ENCODE peak calls at places on chromosomes 16 and 17, in five cellular contexts. Q, A, R, B and D are unnamed samples.

GRCh38 chr16:81616321-81617020 is 162.6 kb upstream of the PLCG2 start:
- DNase-seq in R (peak; percentile 43), B (no peak), Q (peak; percentile 76), A (peak; percentile 74), D (no peak)

GRCh38 chr17:47603830-47604229 is 45.9 kb upstream of the KPNB1 start:
- DNase-seq in R (no peak), B (no peak), Q (no peak), A (no peak), D (no peak)

GRCh38 chr16:72963921-72964320 is 84.0 kb downstream of the ZFHX3 start:
- DNase-seq in A (no peak), R (no peak), Q (no peak), B (no peak), D (no peak)

GRCh38 chr16:53741546-53741945 is 37.6 kb downstream of the FTO start:
- DNase-seq in A (no peak), Q (no peak), B (no peak), R (no peak), D (no peak)

GRCh38 chr16:27355610-27356009 is 41.8 kb downstream of the IL4R start:
- DNase-seq in B (no peak), R (peak; percentile 41), A (peak; percentile 56), Q (no peak), D (peak; percentile 24)

GRCh38 chr16:4349332-4349731 is 1.8 kb downstream of the PAM16 start:
- DNase-seq in R (no peak), Q (no peak), B (no peak), A (no peak), D (no peak)

GRCh38 chr16:19094542-19095365 is 19.0 kb upstream of the ITPRIPL2 start:
- DNase-seq in A (no peak), Q (no peak), R (no peak), B (no peak), D (no peak)

GRCh38 chr16:67781548-67781921 is 24.8 kb downstream of the RANBP10 start:
- DNase-seq in R (no peak), Q (no peak), B (no peak), A (no peak), D (no peak)

GRCh38 chr17:385195-385835 is 32.7 kb upstream of the RPH3AL start:
- DNase-seq in A (peak; percentile 83), R (peak; percentile 51), B (peak; percentile 53), Q (peak; percentile 74), D (peak; percentile 52)

GRCh38 chr17:42040818-42041217 is 9.6 kb downstream of the C17orf113 start:
- DNase-seq in A (no peak), B (no peak), R (no peak), Q (no peak), D (no peak)

GRCh38 chr16:50539822-50540710 is 8.1 kb upstream of the NKD1 start:
- DNase-seq in Q (no peak), R (no peak), B (no peak), A (no peak), D (peak; percentile 42)

GRCh38 chr17:74566132-74566753 is 1.1 kb downstream of the CD300H start:
- DNase-seq in Q (peak; percentile 61), R (no peak), A (no peak), B (peak; percentile 51), D (no peak)

DNA sequence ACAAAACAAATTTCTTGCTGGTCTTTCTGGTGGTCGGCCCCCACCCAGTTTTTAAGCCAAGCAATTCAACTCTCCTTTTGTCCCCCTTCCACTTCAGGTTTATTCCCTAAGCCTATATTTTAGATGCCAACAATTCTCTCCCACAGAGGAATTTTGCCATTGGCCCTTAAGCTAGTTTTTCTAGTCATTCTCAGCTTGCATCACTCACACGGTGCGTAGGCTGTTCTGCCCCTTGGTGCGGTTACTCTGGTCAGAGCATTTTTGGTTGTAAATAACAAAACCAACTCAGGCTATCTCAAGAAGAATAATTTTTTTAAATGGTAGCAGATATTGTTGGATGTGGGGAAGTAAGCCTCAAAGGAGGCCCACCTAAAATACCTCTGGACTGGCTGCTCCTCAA is 33.7 kb upstream of the DYNLL2 start:
- DNase-seq in B (no peak), Q (no peak), R (no peak), A (no peak), D (no peak)
- H3K9me3 ChIP-seq in B (no peaks in the 10 kb centered on the region), Q (no peaks in the 10 kb centered on the region), R (no peaks in the 10 kb centered on the region), A (no peaks in the 10 kb centered on the region), D (no peaks in the 10 kb centered on the region)

DNA sequence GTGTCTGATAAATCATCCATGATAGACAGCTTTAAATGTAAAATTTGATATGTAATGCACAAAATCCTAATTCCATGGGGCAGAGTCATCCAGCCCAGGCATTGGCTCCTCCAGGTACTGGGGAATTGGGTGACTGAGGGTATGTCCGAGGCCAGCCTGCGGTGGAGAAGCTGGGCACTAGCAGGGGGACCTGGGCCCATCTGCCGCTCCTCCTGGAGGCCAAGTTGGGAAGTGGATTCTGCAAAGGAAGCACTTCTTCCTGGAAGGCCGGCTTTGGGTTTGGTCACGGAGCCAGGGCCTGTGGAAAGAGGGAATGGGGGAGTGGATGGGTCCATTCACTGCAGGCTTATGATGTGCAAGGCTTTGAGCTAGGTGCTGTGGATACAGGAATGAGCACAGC is 85.8 kb downstream of the GNAO1 start:
- DNase-seq in Q (peak; percentile 26), R (no peak), A (no peak), B (peak; percentile 9), D (peak; percentile 54)
- TF ChIP-seq CTCF in Q (no peak), R (no peak), A (no peak), B (no peak), D (peak; percentile 73)

GRCh38 chr17:4734857-4735475 is 3.7 kb downstream of the MED11 start:
- DNase-seq in Q (peak; percentile 16), B (no peak), R (no peak), A (no peak), D (no peak)

GRCh38 chr17:4733073-4733531 is 1.9 kb downstream of the MED11 start:
- DNase-seq in R (no peak), Q (peak; percentile 17), B (no peak), A (no peak), D (no peak)

GRCh38 chr17:4738136-4739121 is 1.2 kb upstream of the ZMYND15 start:
- DNase-seq in Q (peak; percentile 71), R (no peak), B (no peak), A (no peak), D (peak; percentile 38)

GRCh38 chr17:4739122-4740024 is at the start of the genes CXCL16 and ZMYND15:
- DNase-seq in R (peak; percentile 54), A (peak; percentile 58), B (peak; percentile 85), Q (peak; percentile 90), D (peak; percentile 56)

GRCh38 chr17:4735825-4736651 is 3.6 kb upstream of the ZMYND15 start:
- DNase-seq in A (no peak), Q (no peak), B (no peak), R (no peak), D (no peak)
- H3K4me3 ChIP-seq in A (no peak overlapping the region), Q (no peak overlapping the region), B (no peak overlapping the region), R (no peak overlapping the region), D (no peak overlapping the region)

DNA sequence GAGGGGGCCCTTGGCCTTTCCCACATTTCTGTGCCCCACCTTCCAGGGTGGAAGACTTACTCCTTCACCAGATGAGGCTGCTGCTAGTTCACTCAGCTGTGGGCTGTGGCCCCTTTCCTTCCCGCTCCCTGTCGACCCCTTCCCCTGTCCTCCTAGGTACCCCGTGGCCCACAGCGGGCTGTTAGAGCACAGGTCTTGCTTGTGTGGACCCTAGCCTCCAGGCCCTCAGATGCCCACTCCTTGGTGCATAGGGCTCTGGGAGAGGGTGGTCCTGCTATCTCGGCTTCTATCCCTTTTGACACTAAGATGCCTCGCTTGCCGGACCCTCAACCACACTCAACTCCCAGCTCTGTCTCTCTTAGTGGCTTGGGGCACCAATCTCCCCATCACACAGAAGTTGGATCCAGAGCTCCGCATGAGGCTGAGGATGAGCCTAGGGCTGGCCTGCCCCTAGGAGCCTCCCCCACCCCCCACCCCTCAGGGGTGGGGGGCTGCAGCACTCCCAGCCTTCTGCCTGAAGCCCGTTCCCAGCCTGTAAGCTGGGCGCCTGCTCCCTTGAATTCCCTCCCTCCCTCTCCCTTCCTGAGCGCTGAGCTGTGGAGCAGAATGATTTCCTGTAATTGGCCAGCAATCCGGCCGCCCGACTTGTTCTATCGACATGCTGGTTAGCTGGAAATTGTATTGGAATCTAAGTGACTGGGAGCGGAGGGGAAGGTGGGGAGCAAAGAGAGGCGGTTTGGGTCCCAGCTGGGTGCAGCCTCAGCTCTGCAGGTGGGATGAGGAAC is 30.9 kb downstream of the DCAKD start:
- DNase-seq in Q (no peak), A (no peak), B (no peak), R (peak; percentile 30), D (no peak)
- H3K9me3 ChIP-seq in Q (no peaks in the 10 kb centered on the region), A (no peaks in the 10 kb centered on the region), B (no peaks in the 10 kb centered on the region), R (no peaks in the 10 kb centered on the region), D (no peaks in the 10 kb centered on the region)

DNA sequence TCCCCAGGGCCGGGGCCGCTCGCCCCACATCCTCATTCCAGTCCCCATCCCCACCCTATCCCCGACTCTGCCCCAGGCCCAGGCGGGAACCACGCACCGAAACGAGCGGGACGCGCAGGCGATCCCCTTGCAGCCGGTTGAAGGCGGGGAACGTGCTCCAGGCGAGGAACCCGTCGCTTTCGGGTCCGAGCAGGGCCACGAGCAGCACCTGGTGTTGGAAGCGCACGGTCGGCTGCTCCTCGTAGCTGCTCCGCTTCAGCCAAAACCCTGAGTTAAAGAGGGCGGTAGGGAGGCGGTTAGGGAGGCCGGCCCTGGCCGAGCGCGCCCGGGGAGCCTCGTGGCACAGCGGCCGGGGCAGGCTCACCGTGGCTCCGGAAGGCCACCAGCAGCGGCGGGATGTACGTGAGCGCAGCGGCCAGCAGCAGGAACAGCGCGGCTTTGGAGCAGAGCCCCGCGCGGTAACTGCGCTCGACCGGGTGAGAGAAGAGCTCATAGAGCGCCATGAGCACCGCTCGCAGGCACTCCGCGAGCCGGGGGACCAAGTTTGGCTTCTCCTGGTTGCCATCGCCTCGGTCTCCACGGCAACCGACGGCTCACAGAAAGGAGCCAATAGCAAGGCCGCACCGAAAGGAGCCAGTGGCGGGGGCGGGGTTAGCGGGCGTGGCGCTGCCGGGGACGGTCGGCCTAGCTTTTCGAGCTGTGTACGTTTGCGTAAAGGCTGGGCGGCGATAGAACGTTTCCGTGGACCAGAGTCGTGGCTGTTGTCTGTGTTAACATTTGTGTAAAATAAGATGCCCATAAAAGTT is at the start of gene TMEM231:
- DNase-seq in R (peak; percentile 96), Q (peak; percentile 96), B (peak; percentile 95), A (peak; percentile 98), D (peak; percentile 95)
- TF ChIP-seq CTCF in R (no peak), Q (no peak), B (no peak), A (no peak), D (no peak)

GRCh38 chr16:76780556-76780955 is 410.4 kb upstream of the MON1B start:
- DNase-seq in R (no peak), B (no peak), A (no peak), Q (no peak), D (no peak)
- H3K4me3 ChIP-seq in R (no peak overlapping the region), B (no peak overlapping the region), A (no peak overlapping the region), Q (no peak overlapping the region), D (no peak overlapping the region)

DNA sequence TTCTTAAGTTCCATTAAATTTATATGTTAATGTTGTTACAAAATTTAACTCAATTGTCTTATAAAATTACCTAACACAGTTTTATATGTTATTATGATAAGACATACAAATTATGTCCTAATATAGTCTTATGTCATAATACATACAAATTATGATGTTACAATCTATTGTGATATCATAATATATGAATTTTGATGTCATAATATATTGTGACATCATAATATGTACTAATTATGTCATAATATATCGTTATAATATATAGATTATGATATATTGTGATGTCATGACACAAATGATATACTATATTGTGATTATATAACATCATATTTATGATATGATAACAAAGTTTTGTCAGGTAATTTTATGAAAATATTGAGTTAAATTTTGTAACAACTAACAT is 1789.6 kb downstream of the TP53TG3F start:
- DNase-seq in B (no peak), Q (no peak), R (no peak), A (no peak), D (no peak)
- H3K9me3 ChIP-seq in B (no peaks in the 10 kb centered on the region), Q (no peaks in the 10 kb centered on the region), R (no peaks in the 10 kb centered on the region), A (no peaks in the 10 kb centered on the region), D (no peaks in the 10 kb centered on the region)